ENCODE peak calls at places on chromosome 14, in six cellular contexts. J is non-pigmented ciliary epithelial cell, K is SK-N-SH, O is HTR-8/SVneo, H is heart left ventricle, F is GM13976. G is an unnamed sample.
A peak's percentile ranks its signal among the peaks of the same experiment; 100 is the strongest.

GRCh38 chr14:96031691-96032090 is 7.5 kb upstream of the C14orf132 start:
- DNase-seq in J (no peak), K (no peak), O (no peak), H (no peak), F (no peak), G (no peak)

GRCh38 chr14:104117341-104118005 is 20.9 kb upstream of the KIF26A start:
- DNase-seq in J (no peak), K (peak; percentile 15), O (no peak), H (no peak), F (no peak), G (peak; percentile 74)

GRCh38 chr14:96629558-96630222 is 127.5 kb downstream of the PAPOLA start:
- DNase-seq in J (no peak), K (peak; percentile 3), O (no peak), H (no peak), F (peak; percentile 5), G (no peak)

GRCh38 chr14:97592341-97592980 is 795.3 kb downstream of the VRK1 start:
- DNase-seq in J (no peak), K (no peak), O (no peak), H (no peak), F (no peak), G (no peak)

GRCh38 chr14:79331820-79332219 is 879.5 kb downstream of the DIO2 start:
- DNase-seq in J (no peak), K (no peak), O (no peak), H (no peak), F (no peak), G (no peak)

GRCh38 chr14:68395585-68395984 is 397.3 kb downstream of the ZFP36L1 start:
- DNase-seq in J (no peak), K (no peak), O (no peak), H (no peak), F (no peak), G (no peak)

GRCh38 chr14:71686677-71687076 is 245.6 kb upstream of the RGS6 start:
- DNase-seq in J (no peak), K (no peak), O (no peak), H (no peak), F (no peak), G (no peak)

GRCh38 chr14:22466520-22466919 is 122.5 kb downstream of the DAD1 start:
- DNase-seq in J (no peak), K (no peak), O (no peak), H (no peak), F (peak; percentile 56), G (no peak)

GRCh38 chr14:63564318-63564717 is 21.1 kb upstream of the PPP2R5E start:
- DNase-seq in J (no peak), K (no peak), O (peak; percentile 72), H (no peak), F (no peak), G (no peak)

GRCh38 chr14:59161571-59162175 is 26.8 kb upstream of the DAAM1 start:
- DNase-seq in J (peak; percentile 56), K (no peak), O (peak; percentile 53), H (peak; percentile 11), F (peak; percentile 25), G (no peak)

GRCh38 chr14:32470161-32470705 is 141.1 kb downstream of the AKAP6 start:
- DNase-seq in J (no peak), K (no peak), O (no peak), H (no peak), F (no peak), G (no peak)

GRCh38 chr14:102584871-102585869 is 7.3 kb upstream of the RCOR1 start:
- DNase-seq in J (no peak), K (peak; percentile 43), O (no peak), H (no peak), F (no peak), G (no peak)

GRCh38 chr14:95885866-95886265 is 9.2 kb downstream of the TUNAR start:
- DNase-seq in J (no peak), K (peak; percentile 76), O (no peak), H (no peak), F (no peak), G (no peak)

GRCh38 chr14:53037016-53037415 is 86.2 kb upstream of the FERMT2 start:
- DNase-seq in J (no peak), K (no peak), O (no peak), H (no peak), F (no peak), G (no peak)

GRCh38 chr14:105204206-105204930 is 23.3 kb upstream of the NUDT14 start:
- DNase-seq in J (no peak), K (no peak), O (no peak), H (peak; percentile 73), F (no peak), G (no peak)

GRCh38 chr14:51147183-51147582 is 52.3 kb upstream of the TRIM9 start:
- DNase-seq in J (no peak), K (no peak), O (no peak), H (no peak), F (no peak), G (no peak)

GRCh38 chr14:102218688-102219087 is 79.0 kb downstream of the WDR20 start:
- DNase-seq in J (no peak), K (no peak), O (no peak), H (no peak), F (no peak), G (no peak)

GRCh38 chr14:60204104-60204842 is 39.1 kb upstream of the DHRS7 start:
- DNase-seq in J (no peak), K (no peak), O (no peak), H (no peak), F (no peak), G (no peak)

GRCh38 chr14:42370056-42370455 is 763.4 kb downstream of the LRFN5 start:
- DNase-seq in J (no peak), K (no peak), O (no peak), H (no peak), F (no peak), G (no peak)

GRCh38 chr14:100576091-100577085 is 10.8 kb downstream of the BEGAIN start:
- DNase-seq in J (no peak), K (no peak), O (no peak), H (no peak), F (no peak), G (no peak)

GRCh38 chr14:102822311-102822863 is 45.1 kb downstream of the TRAF3 start:
- DNase-seq in J (no peak), K (no peak), O (no peak), H (no peak), F (no peak), G (no peak)

GRCh38 chr14:90383731-90384542 is 12.9 kb upstream of the CALM1 start:
- DNase-seq in J (no peak), K (peak; percentile 60), O (no peak), H (peak; percentile 66), F (peak; percentile 38), G (peak; percentile 83)

GRCh38 chr14:90726656-90727055 is 89.6 kb downstream of the TTC7B start:
- DNase-seq in J (peak; percentile 32), K (no peak), O (no peak), H (no peak), F (no peak), G (peak; percentile 75)

GRCh38 chr14:25090716-25091454 is 40.9 kb upstream of the STXBP6 start:
- DNase-seq in J (peak; percentile 58), K (no peak), O (peak; percentile 66), H (no peak), F (no peak), G (no peak)

GRCh38 chr14:37145395-37145794 is 27.0 kb downstream of the SLC25A21 start:
- DNase-seq in J (no peak), K (no peak), O (peak; percentile 23), H (no peak), F (no peak), G (no peak)

GRCh38 chr14:83994020-83994419 is 1535.9 kb upstream of the FLRT2 start:
- DNase-seq in J (peak; percentile 67), K (no peak), O (peak; percentile 7), H (no peak), F (no peak), G (no peak)

GRCh38 chr14:51023964-51024363 is 70.9 kb downstream of the TRIM9 start:
- DNase-seq in J (no peak), K (no peak), O (no peak), H (no peak), F (no peak), G (no peak)

GRCh38 chr14:37593496-37594237 is 1.4 kb downstream of the FOXA1 start:
- DNase-seq in J (no peak), K (no peak), O (no peak), H (no peak), F (no peak), G (no peak)

GRCh38 chr14:21263284-21264024 is 5.8 kb downstream of the HNRNPC start:
- DNase-seq in J (no peak), K (no peak), O (no peak), H (no peak), F (no peak), G (no peak)

GRCh38 chr14:100285021-100285912 is 21.0 kb downstream of the SLC25A29 start:
- DNase-seq in J (no peak), K (peak; percentile 99), O (peak; percentile 93), H (peak; percentile 74), F (peak; percentile 97), G (no peak)

GRCh38 chr14:51302319-51303030 is 62.4 kb downstream of the TMX1 start:
- DNase-seq in J (no peak), K (no peak), O (no peak), H (no peak), F (no peak), G (no peak)

GRCh38 chr14:79056879-79057278 is 886.7 kb downstream of the NRXN3 start:
- DNase-seq in J (peak; percentile 81), K (no peak), O (no peak), H (no peak), F (no peak), G (no peak)

G was measured in suprapubic skin.